ENCODE peak calls at places on chromosomes 4 and X, in nine cellular contexts. Z, D, H, R, C, I, X, U and Q are unnamed samples.

GRCh38 chr4:90580271-90580825 is 453.2 kb downstream of the CCSER1 start:
- DNase-seq in Z (no peak), D (no peak), H (no peak), R (no peak), C (no peak), I (peak), X (no peak), U (no peak), Q (no peak)

GRCh38 chr4:40238700-40239548 is 42.1 kb downstream of the RHOH start:
- DNase-seq in Z (no peak), D (no peak), H (no peak), R (no peak), C (no peak), I (peak), X (no peak), U (no peak), Q (no peak)

GRCh38 chr4:8591114-8591513 is 1.5 kb upstream of the CPZ start:
- DNase-seq in Z (no peak), D (no peak), H (no peak), R (peak), C (no peak), I (no peak), X (no peak), U (no peak), Q (no peak)

GRCh38 chr4:73869130-73870055 is at the start of gene CXCL1:
- DNase-seq in Z (peak), D (no peak), H (no peak), R (peak), C (peak), I (peak), X (no peak), U (peak), Q (no peak)

GRCh38 chr4:102263024-102263787 is 82.1 kb downstream of the SLC39A8 start:
- DNase-seq in Z (no peak), D (peak), H (peak), R (no peak), C (peak), I (peak), X (peak), U (no peak), Q (peak)

GRCh38 chr4:8646296-8647093 is 53.9 kb downstream of the CPZ start:
- DNase-seq in Z (no peak), D (no peak), H (no peak), R (no peak), C (no peak), I (no peak), X (no peak), U (no peak), Q (no peak)

GRCh38 chrX:73214366-73215094 is at the start of gene NAP1L2:
- DNase-seq in Z (peak), D (peak), H (peak), R (peak), C (peak), I (peak), X (no peak), U (peak), Q (peak)

GRCh38 chr4:44544158-44544557 is 95.5 kb upstream of the KCTD8 start:
- DNase-seq in Z (no peak), D (no peak), H (no peak), R (no peak), C (no peak), I (no peak), X (no peak), U (no peak), Q (no peak)

GRCh38 chr4:94139931-94140612 is 67.6 kb upstream of the SMARCAD1 start:
- DNase-seq in Z (no peak), D (no peak), H (no peak), R (no peak), C (no peak), I (no peak), X (no peak), U (no peak), Q (no peak)

GRCh38 chr4:16337936-16338335 is 111.7 kb upstream of the TAPT1 start:
- DNase-seq in Z (no peak), D (no peak), H (peak), R (no peak), C (no peak), I (no peak), X (peak), U (no peak), Q (peak)

GRCh38 chrX:40058719-40059118 is 39.0 kb downstream of the BCOR start:
- DNase-seq in Z (no peak), D (no peak), H (no peak), R (peak), C (no peak), I (no peak), X (no peak), U (no peak), Q (no peak)

GRCh38 chrX:4547218-4547836 is 833.9 kb upstream of the PRKX start:
- DNase-seq in Z (peak), D (peak), H (peak), R (peak), C (peak), I (peak), X (peak), U (no peak), Q (peak)

DNA sequence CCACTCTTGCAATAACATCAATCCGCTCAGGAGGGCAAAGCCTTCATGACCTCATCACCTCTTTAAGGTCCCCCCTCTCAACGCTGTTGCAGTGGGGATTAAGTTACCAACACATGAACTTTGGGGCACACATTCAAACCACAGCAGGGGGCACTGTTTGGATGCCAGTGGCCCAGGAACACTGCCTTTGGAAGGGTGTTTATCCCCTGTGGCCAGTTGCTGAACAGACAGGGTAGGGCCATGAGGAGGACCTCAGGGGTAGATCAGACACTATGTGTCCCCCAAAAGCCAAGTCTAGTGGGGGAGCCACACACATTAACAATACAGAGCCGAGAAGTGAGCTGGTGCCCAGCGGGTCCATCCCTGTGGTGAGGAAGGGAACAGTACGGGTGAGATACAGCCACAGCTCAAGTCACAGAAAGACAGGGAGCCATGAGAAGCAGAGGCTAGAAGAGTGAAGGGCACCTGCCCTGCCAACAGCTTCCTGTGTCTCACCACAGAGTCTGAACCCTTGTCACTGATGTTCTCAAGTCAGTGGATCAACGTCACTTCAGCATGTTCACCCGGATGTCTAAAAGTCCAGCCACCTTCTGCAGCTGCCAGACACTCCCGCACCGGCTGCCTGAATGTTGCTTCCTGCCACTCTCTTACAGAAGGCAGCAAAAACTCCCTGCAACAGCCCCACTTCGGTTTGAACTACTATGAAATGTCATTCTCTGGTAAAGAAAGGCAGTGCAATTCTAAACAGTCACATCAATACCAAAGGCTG is 19.9 kb upstream of the MXD4 start:
- DNase-seq in Z (no peak), D (no peak), H (no peak), R (no peak), C (no peak), I (no peak), X (no peak), U (no peak), Q (no peak)
- TF ChIP-seq CTCF in Z (no peak), D (peak), H (peak), R (no peak), C (peak), I (peak), X (peak), U (no peak), Q (no peak)

DNA sequence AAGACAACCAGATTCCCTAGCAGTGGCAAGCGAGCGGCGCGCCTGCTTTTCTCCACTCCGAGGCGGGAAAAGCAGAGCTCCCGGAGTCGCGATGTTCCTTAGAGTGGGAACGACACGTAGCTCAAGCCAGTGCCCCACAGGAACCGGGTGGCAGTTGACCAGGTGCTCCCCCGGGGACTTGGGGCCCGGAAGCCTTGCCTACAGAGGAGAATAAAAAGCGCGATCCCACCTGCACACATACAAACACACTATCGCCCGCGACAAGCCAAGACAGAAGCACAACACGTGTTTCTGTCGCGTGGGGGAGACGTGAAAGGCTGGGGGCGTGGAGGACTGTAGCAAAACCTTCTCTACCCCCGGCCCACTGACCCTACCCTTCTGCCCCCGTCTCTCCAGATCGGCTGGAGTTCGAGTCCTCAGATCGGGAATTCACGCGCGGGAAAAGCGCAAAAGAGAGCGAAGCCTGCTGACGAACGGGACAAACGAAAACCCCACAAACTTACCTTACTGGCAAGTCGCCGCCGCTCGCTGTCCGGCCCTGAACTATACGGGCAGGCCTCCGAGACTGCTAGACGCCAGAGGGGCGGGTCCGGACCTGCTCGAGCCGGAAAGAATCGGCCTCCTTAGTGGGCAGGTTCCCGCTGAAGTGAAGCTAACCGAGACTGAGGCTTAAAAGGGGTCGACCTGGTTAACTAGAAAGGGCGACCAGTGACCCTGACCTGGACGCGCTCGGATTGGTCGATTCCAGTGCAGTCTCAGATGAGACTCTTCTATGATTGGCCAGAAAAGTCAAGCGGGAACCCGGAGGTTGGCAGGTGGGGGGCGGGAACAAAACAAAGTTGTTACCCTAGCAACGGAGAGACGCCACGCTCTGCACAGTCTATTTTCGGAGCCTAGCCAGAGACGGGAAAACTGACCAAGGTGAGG is at the start of the genes DNAAF6 and NUP62CL:
- DNase-seq in Z (peak), D (peak), H (no peak), R (peak), C (peak), I (peak), X (peak), U (peak), Q (no peak)
- TF ChIP-seq CTCF in Z (no peak), D (no peak), H (no peak), R (no peak), C (no peak), I (no peak), X (no peak), U (no peak), Q (no peak)

DNA sequence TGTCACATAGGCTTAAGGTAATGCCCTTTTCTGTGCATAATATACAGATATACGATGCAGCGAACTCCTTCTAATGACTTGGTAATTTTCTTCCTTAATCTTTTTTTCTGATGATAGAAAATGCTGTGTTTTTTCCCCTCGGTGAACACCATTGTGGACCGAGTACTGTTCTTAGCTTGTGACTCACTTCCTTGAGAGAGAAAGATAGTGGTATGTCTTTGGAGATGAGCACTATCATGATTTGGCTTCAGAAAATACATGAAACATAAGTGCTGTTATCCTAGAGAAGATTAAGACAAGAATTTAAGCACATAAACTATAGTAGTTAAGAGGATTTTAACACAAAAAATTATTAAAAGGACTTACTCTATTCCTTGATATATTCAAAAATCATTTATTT is 63.9 kb downstream of the RS1 start:
- DNase-seq in Z (no peak), D (no peak), H (no peak), R (no peak), C (peak), I (no peak), X (no peak), U (no peak), Q (no peak)
- TF ChIP-seq CTCF in Z (no peak), D (no peak), H (no peak), R (no peak), C (no peak), I (no peak), X (no peak), U (no peak), Q (no peak)

GRCh38 chr4:6044805-6045204 is 26.6 kb upstream of the C4orf50 start:
- DNase-seq in Z (no peak), D (no peak), H (no peak), R (no peak), C (no peak), I (peak), X (no peak), U (no peak), Q (no peak)
- TF ChIP-seq CTCF in Z (no peak), D (peak), H (no peak), R (no peak), C (no peak), I (peak), X (no peak), U (no peak), Q (no peak)

GRCh38 chrX:11787564-11787963 is 29.5 kb downstream of the MSL3 start:
- DNase-seq in Z (peak), D (peak), H (peak), R (peak), C (peak), I (peak), X (peak), U (peak), Q (peak)
- TF ChIP-seq CTCF in Z (peak), D (peak), H (peak), R (peak), C (peak), I (peak), X (peak), U (peak), Q (peak)

DNA sequence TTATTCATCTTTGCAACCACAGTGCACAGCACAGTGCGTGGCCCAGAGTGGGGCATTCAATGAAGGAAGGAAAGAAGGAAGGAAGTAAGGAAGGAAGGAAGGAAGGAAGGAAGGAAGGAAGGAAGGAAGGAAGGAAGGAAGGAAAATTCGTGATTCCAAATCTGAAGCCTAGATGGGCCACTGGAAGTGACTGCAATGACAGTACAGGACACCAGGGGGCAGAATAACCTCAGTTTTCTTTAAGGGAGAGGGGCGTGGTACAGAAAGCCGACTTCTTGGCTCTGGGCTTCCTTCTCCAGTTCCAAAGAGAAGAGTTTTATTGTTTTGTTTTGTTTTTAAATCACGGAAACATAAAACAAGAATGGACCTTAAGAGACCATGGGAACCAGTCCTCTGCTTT is 47.8 kb downstream of the APLN start:
- DNase-seq in Z (peak), D (peak), H (peak), R (no peak), C (peak), I (peak), X (peak), U (peak), Q (peak)
- TF ChIP-seq CTCF in Z (peak), D (peak), H (peak), R (peak), C (peak), I (peak), X (peak), U (peak), Q (peak)

DNA sequence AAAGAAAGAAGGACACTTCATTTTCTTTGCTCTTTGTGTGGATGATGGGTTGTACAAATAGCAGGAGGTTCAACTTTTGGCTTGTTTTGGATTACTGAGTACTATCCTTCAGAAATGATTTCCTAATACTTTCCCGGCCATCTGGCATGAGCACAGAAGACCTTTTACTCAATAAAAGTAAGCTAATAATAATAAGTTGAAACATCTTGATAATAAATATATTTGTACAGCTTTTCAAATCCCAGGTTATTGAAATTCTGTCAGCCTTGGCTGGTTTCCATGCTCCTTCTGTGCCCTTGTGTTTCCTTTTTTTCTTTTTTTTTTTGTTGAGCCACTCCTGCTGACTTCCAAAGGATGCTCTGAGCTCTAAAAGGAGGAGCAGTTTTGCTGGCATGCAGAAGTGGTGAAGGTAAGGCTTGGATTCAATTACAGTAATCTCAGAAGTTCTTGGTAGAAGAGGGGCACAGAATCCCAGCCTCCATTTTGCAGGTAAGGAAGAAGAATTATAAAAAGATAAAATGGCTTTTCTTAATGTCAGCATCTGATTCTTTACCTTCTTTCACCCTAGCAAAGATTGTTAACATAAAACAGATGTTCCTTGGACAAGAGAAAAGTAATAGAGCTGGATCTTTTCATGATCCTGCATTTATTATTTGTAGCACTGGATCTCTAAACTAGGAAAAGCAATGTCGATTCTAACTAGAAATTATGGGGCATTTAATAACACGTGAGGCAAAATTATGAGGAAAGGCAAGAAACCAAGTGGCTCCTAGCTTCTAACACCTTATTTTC is 31.9 kb downstream of the REPS2 start:
- DNase-seq in Z (no peak), D (no peak), H (no peak), R (no peak), C (peak), I (no peak), X (no peak), U (no peak), Q (no peak)
- TF ChIP-seq CTCF in Z (no peak), D (no peak), H (no peak), R (no peak), C (no peak), I (no peak), X (no peak), U (no peak), Q (no peak)

GRCh38 chr4:128809477-128810330 is at the start of gene JADE1:
- DNase-seq in Z (peak), D (peak), H (peak), R (peak), C (peak), I (peak), X (peak), U (peak), Q (peak)
- TF ChIP-seq CTCF in Z (peak), D (peak), H (peak), R (peak), C (peak), I (peak), X (peak), U (peak), Q (peak)

GRCh38 chr4:38781854-38782261 is 932 bp downstream of the TLR10 start:
- DNase-seq in Z (no peak), D (no peak), H (no peak), R (no peak), C (no peak), I (no peak), X (no peak), U (no peak), Q (no peak)

GRCh38 chr4:38784141-38784540 is 1.4 kb upstream of the TLR10 start:
- DNase-seq in Z (no peak), D (no peak), H (no peak), R (no peak), C (no peak), I (no peak), X (no peak), U (no peak), Q (no peak)

GRCh38 chr4:38782452-38783108 is at the start of gene TLR10:
- DNase-seq in Z (peak), D (peak), H (peak), R (no peak), C (peak), I (peak), X (peak), U (no peak), Q (peak)

GRCh38 chr4:38785041-38785790 is 2.4 kb upstream of the TLR10 start:
- DNase-seq in Z (no peak), D (no peak), H (no peak), R (no peak), C (no peak), I (no peak), X (no peak), U (no peak), Q (no peak)

GRCh38 chr4:38783109-38783460 is 295 bp upstream of the TLR10 start:
- DNase-seq in Z (no peak), D (no peak), H (no peak), R (no peak), C (no peak), I (no peak), X (no peak), U (no peak), Q (no peak)
- TF ChIP-seq CTCF in Z (peak), D (no peak), H (no peak), R (no peak), C (no peak), I (no peak), X (no peak), U (no peak), Q (no peak)